ENCODE peak calls at places on chromosome 17, in four cellular contexts. One of them, this sample, is unnamed.

GRCh38 chr17:73657473-73658116 is 13.3 kb upstream of the SDK2 start:
- DNase-seq in AG09319: no peak
- DNase-seq in fibroblast of lung: peak; percentile 6
- DNase-seq in GM23248: peak; percentile 58
- DNase-seq in this sample: peak; percentile 55

GRCh38 chr17:61250335-61250890 is 149.2 kb upstream of the TBX2 start:
- DNase-seq in GM23248: peak; percentile 64
- DNase-seq in AG09319: no peak
- DNase-seq in fibroblast of lung: peak; percentile 74
- DNase-seq in this sample: no peak

GRCh38 chr17:50728112-50728429 is 8.7 kb downstream of the LUC7L3 start:
- DNase-seq in GM23248: no peak
- DNase-seq in AG09319: no peak
- DNase-seq in fibroblast of lung: no peak
- DNase-seq in this sample: no peak

GRCh38 chr17:21213491-21214014 is 408 bp downstream of the TMEM11 start:
- DNase-seq in GM23248: peak; percentile 80
- DNase-seq in fibroblast of lung: no peak
- DNase-seq in AG09319: no peak
- DNase-seq in this sample: peak; percentile 26

GRCh38 chr17:37756060-37756459 is 11.2 kb upstream of the HNF1B start:
- DNase-seq in GM23248: no peak
- DNase-seq in fibroblast of lung: peak; percentile 25
- DNase-seq in AG09319: no peak
- DNase-seq in this sample: no peak

GRCh38 chr17:2050871-2051387 is 4.0 kb upstream of the HIC1 start:
- DNase-seq in fibroblast of lung: peak; percentile 68
- DNase-seq in AG09319: no peak
- DNase-seq in GM23248: peak; percentile 84
- DNase-seq in this sample: no peak

GRCh38 chr17:67725232-67726206 is 7.8 kb downstream of the NOL11 start:
- DNase-seq in fibroblast of lung: no peak
- DNase-seq in GM23248: no peak
- DNase-seq in AG09319: no peak
- DNase-seq in this sample: no peak

GRCh38 chr17:76241776-76242175 is 1.5 kb upstream of the RNF157 start:
- DNase-seq in AG09319: no peak
- DNase-seq in fibroblast of lung: no peak
- DNase-seq in GM23248: no peak
- DNase-seq in this sample: no peak

GRCh38 chr17:11178576-11178975 is 62.4 kb upstream of the SHISA6 start:
- DNase-seq in fibroblast of lung: no peak
- DNase-seq in AG09319: no peak
- DNase-seq in GM23248: no peak
- DNase-seq in this sample: no peak

GRCh38 chr17:37642706-37643105 is 540 bp downstream of the DDX52 start:
- DNase-seq in GM23248: peak; percentile 72
- DNase-seq in AG09319: no peak
- DNase-seq in fibroblast of lung: peak; percentile 40
- DNase-seq in this sample: no peak

GRCh38 chr17:46264456-46265198 is 30.3 kb upstream of the LRRC37A start:
- DNase-seq in fibroblast of lung: peak; percentile 90
- DNase-seq in AG09319: peak; percentile 55
- DNase-seq in GM23248: peak; percentile 81
- DNase-seq in this sample: peak; percentile 81

GRCh38 chr17:4488989-4489595 is 9.6 kb upstream of the SPNS2 start:
- DNase-seq in fibroblast of lung: no peak
- DNase-seq in GM23248: peak; percentile 37
- DNase-seq in AG09319: no peak
- DNase-seq in this sample: no peak

GRCh38 chr17:9414471-9414870 is 161.1 kb downstream of the STX8 start:
- DNase-seq in fibroblast of lung: no peak
- DNase-seq in AG09319: no peak
- DNase-seq in GM23248: no peak
- DNase-seq in this sample: no peak

GRCh38 chr17:61307905-61308886 is 91.4 kb upstream of the TBX2 start:
- DNase-seq in fibroblast of lung: peak; percentile 95
- DNase-seq in GM23248: peak; percentile 98
- DNase-seq in AG09319: peak; percentile 99
- DNase-seq in this sample: peak; percentile 92

GRCh38 chr17:73168667-73169066 is 3.9 kb downstream of the SSTR2 start:
- DNase-seq in AG09319: no peak
- DNase-seq in GM23248: no peak
- DNase-seq in fibroblast of lung: no peak
- DNase-seq in this sample: no peak

GRCh38 chr17:4566785-4567184 is 6.4 kb upstream of the GGT6 start:
- DNase-seq in GM23248: peak; percentile 72
- DNase-seq in AG09319: no peak
- DNase-seq in fibroblast of lung: peak; percentile 23
- DNase-seq in this sample: no peak

GRCh38 chr17:27236710-27237315 is 57.1 kb upstream of the WSB1 start:
- DNase-seq in AG09319: peak; percentile 42
- DNase-seq in fibroblast of lung: peak; percentile 45
- DNase-seq in GM23248: peak; percentile 67
- DNase-seq in this sample: peak; percentile 27

GRCh38 chr17:82696916-82697807 is 1.3 kb downstream of the RAB40B start:
- DNase-seq in AG09319: no peak
- DNase-seq in GM23248: peak; percentile 53
- DNase-seq in fibroblast of lung: no peak
- DNase-seq in this sample: no peak

GRCh38 chr17:82884341-82884871 is 44.6 kb upstream of the ZNF750 start:
- DNase-seq in GM23248: no peak
- DNase-seq in fibroblast of lung: no peak
- DNase-seq in AG09319: no peak
- DNase-seq in this sample: no peak

GRCh38 chr17:7997186-7997585 is 5.2 kb upstream of the GUCY2D start:
- DNase-seq in fibroblast of lung: peak; percentile 26
- DNase-seq in GM23248: peak; percentile 61
- DNase-seq in AG09319: no peak
- DNase-seq in this sample: no peak

GRCh38 chr17:17398188-17398927 is 78.4 kb upstream of the MED9 start:
- DNase-seq in GM23248: peak; percentile 76
- DNase-seq in fibroblast of lung: peak; percentile 35
- DNase-seq in AG09319: no peak
- DNase-seq in this sample: peak; percentile 75

GRCh38 chr17:18230288-18231141 is 5.1 kb downstream of the LLGL1 start:
- DNase-seq in GM23248: no peak
- DNase-seq in AG09319: no peak
- DNase-seq in fibroblast of lung: no peak
- DNase-seq in this sample: no peak

GRCh38 chr17:19410101-19410500 is 931 bp upstream of the RNF112 start:
- DNase-seq in AG09319: no peak
- DNase-seq in fibroblast of lung: no peak
- DNase-seq in GM23248: no peak
- DNase-seq in this sample: no peak

GRCh38 chr17:76732734-76733617 is 4.2 kb downstream of the SRSF2 start:
- DNase-seq in AG09319: no peak
- DNase-seq in fibroblast of lung: peak; percentile 42
- DNase-seq in GM23248: peak; percentile 60
- DNase-seq in this sample: peak; percentile 44

GRCh38 chr17:2062571-2063183 is 7.8 kb downstream of the HIC1 start:
- DNase-seq in AG09319: no peak
- DNase-seq in GM23248: peak; percentile 60
- DNase-seq in fibroblast of lung: peak; percentile 69
- DNase-seq in this sample: peak; percentile 76

GRCh38 chr17:5418858-5419355 is 555 bp downstream of the NUP88 start:
- DNase-seq in AG09319: no peak
- DNase-seq in GM23248: peak; percentile 69
- DNase-seq in fibroblast of lung: peak; percentile 52
- DNase-seq in this sample: no peak

GRCh38 chr17:61551255-61551742 is 39.7 kb downstream of the NACA2 start:
- DNase-seq in GM23248: peak; percentile 70
- DNase-seq in fibroblast of lung: peak; percentile 37
- DNase-seq in AG09319: no peak
- DNase-seq in this sample: no peak

GRCh38 chr17:21353326-21354010 is 22.7 kb upstream of the KCNJ12 start:
- DNase-seq in GM23248: peak; percentile 81
- DNase-seq in AG09319: no peak
- DNase-seq in fibroblast of lung: no peak
- DNase-seq in this sample: no peak

GRCh38 chr17:38619937-38620550 is 14.3 kb upstream of the SRCIN1 start:
- DNase-seq in GM23248: no peak
- DNase-seq in fibroblast of lung: no peak
- DNase-seq in AG09319: no peak
- DNase-seq in this sample: no peak

GRCh38 chr17:17540935-17541639 is 44.9 kb upstream of the RASD1 start:
- DNase-seq in fibroblast of lung: no peak
- DNase-seq in GM23248: no peak
- DNase-seq in AG09319: no peak
- DNase-seq in this sample: no peak

GRCh38 chr17:5241861-5242671 is 7.4 kb upstream of the SCIMP start:
- DNase-seq in fibroblast of lung: no peak
- DNase-seq in AG09319: no peak
- DNase-seq in GM23248: no peak
- DNase-seq in this sample: no peak

GRCh38 chr17:3979276-3979583 is 15.0 kb upstream of the ATP2A3 start:
- DNase-seq in AG09319: no peak
- DNase-seq in fibroblast of lung: no peak
- DNase-seq in GM23248: no peak
- DNase-seq in this sample: no peak

GRCh38 chr17:75652934-75653549 is 13.9 kb downstream of the RECQL5 start:
- DNase-seq in GM23248: peak; percentile 54
- DNase-seq in fibroblast of lung: peak; percentile 23
- DNase-seq in AG09319: no peak
- DNase-seq in this sample: peak; percentile 31

This sample was measured in MG63.